ENCODE peak calls at places on chromosomes 12 and 14, in six cellular contexts. One of them, this sample, is unnamed.

GRCh38 chr14:100096656-100097055 is 31.4 kb downstream of the EVL start:
- DNase-seq in AG08395: no peak
- DNase-seq in central memory CD4-positive, alpha-beta T cell: no peak
- DNase-seq in CD8-positive, alpha-beta memory T cell: no peak
- DNase-seq in SK-MEL-5: no peak
- DNase-seq in cardiac fibroblast: peak; percentile 71
- DNase-seq in this sample: no peak

GRCh38 chr12:65925626-65926025 is 101.3 kb downstream of the HMGA2 start:
- DNase-seq in AG08395: no peak
- DNase-seq in CD8-positive, alpha-beta memory T cell: no peak
- DNase-seq in SK-MEL-5: peak; percentile 96
- DNase-seq in cardiac fibroblast: no peak
- DNase-seq in central memory CD4-positive, alpha-beta T cell: no peak
- DNase-seq in this sample: no peak

GRCh38 chr12:31370645-31371620 is 45.0 kb upstream of the SINHCAF start:
- DNase-seq in central memory CD4-positive, alpha-beta T cell: no peak
- DNase-seq in AG08395: no peak
- DNase-seq in CD8-positive, alpha-beta memory T cell: no peak
- DNase-seq in SK-MEL-5: no peak
- DNase-seq in cardiac fibroblast: peak; percentile 25
- DNase-seq in this sample: no peak

GRCh38 chr14:90778468-90779255 is 37.6 kb downstream of the TTC7B start:
- DNase-seq in AG08395: no peak
- DNase-seq in central memory CD4-positive, alpha-beta T cell: no peak
- DNase-seq in cardiac fibroblast: no peak
- DNase-seq in CD8-positive, alpha-beta memory T cell: no peak
- DNase-seq in SK-MEL-5: no peak
- DNase-seq in this sample: no peak

GRCh38 chr14:71551291-71551955 is 380.8 kb upstream of the RGS6 start:
- DNase-seq in CD8-positive, alpha-beta memory T cell: no peak
- DNase-seq in AG08395: peak; percentile 85
- DNase-seq in SK-MEL-5: no peak
- DNase-seq in cardiac fibroblast: peak; percentile 67
- DNase-seq in central memory CD4-positive, alpha-beta T cell: no peak
- DNase-seq in this sample: peak; percentile 48

GRCh38 chr14:71593966-71594365 is 338.3 kb upstream of the RGS6 start:
- DNase-seq in SK-MEL-5: no peak
- DNase-seq in central memory CD4-positive, alpha-beta T cell: no peak
- DNase-seq in AG08395: no peak
- DNase-seq in cardiac fibroblast: no peak
- DNase-seq in CD8-positive, alpha-beta memory T cell: no peak
- DNase-seq in this sample: no peak

GRCh38 chr12:48037267-48037915 is 33.1 kb upstream of the COL2A1 start:
- DNase-seq in SK-MEL-5: no peak
- DNase-seq in cardiac fibroblast: no peak
- DNase-seq in central memory CD4-positive, alpha-beta T cell: no peak
- DNase-seq in CD8-positive, alpha-beta memory T cell: no peak
- DNase-seq in AG08395: peak; percentile 12
- DNase-seq in this sample: no peak

GRCh38 chr12:119216084-119216483 is 37.4 kb downstream of the HSPB8 start:
- DNase-seq in AG08395: no peak
- DNase-seq in SK-MEL-5: no peak
- DNase-seq in cardiac fibroblast: no peak
- DNase-seq in CD8-positive, alpha-beta memory T cell: no peak
- DNase-seq in central memory CD4-positive, alpha-beta T cell: no peak
- DNase-seq in this sample: no peak

GRCh38 chr12:94851396-94852025 is 152.0 kb downstream of the NDUFA12 start:
- DNase-seq in cardiac fibroblast: no peak
- DNase-seq in CD8-positive, alpha-beta memory T cell: no peak
- DNase-seq in SK-MEL-5: no peak
- DNase-seq in AG08395: no peak
- DNase-seq in central memory CD4-positive, alpha-beta T cell: no peak
- DNase-seq in this sample: no peak

GRCh38 chr14:63167044-63167443 is 37.2 kb upstream of the RHOJ start:
- DNase-seq in cardiac fibroblast: no peak
- DNase-seq in CD8-positive, alpha-beta memory T cell: no peak
- DNase-seq in SK-MEL-5: no peak
- DNase-seq in AG08395: no peak
- DNase-seq in central memory CD4-positive, alpha-beta T cell: no peak
- DNase-seq in this sample: no peak

GRCh38 chr12:12070674-12071661 is at the start of gene BCL2L14:
- DNase-seq in AG08395: no peak
- DNase-seq in CD8-positive, alpha-beta memory T cell: no peak
- DNase-seq in SK-MEL-5: no peak
- DNase-seq in cardiac fibroblast: no peak
- DNase-seq in central memory CD4-positive, alpha-beta T cell: peak; percentile 18
- DNase-seq in this sample: no peak

GRCh38 chr12:101204598-101205304 is 5.3 kb downstream of the SLC5A8 start:
- DNase-seq in CD8-positive, alpha-beta memory T cell: no peak
- DNase-seq in cardiac fibroblast: no peak
- DNase-seq in SK-MEL-5: peak; percentile 7
- DNase-seq in central memory CD4-positive, alpha-beta T cell: no peak
- DNase-seq in AG08395: no peak
- DNase-seq in this sample: no peak

GRCh38 chr12:51751657-51752056 is 96.9 kb downstream of the FIGNL2 start:
- DNase-seq in central memory CD4-positive, alpha-beta T cell: no peak
- DNase-seq in cardiac fibroblast: no peak
- DNase-seq in AG08395: peak; percentile 19
- DNase-seq in CD8-positive, alpha-beta memory T cell: no peak
- DNase-seq in SK-MEL-5: no peak
- DNase-seq in this sample: no peak

GRCh38 chr12:19299765-19300164 is 139.5 kb upstream of the AEBP2 start:
- DNase-seq in cardiac fibroblast: peak; percentile 58
- DNase-seq in AG08395: no peak
- DNase-seq in central memory CD4-positive, alpha-beta T cell: no peak
- DNase-seq in CD8-positive, alpha-beta memory T cell: no peak
- DNase-seq in SK-MEL-5: no peak
- DNase-seq in this sample: no peak

GRCh38 chr12:1629338-1630080 is 478 bp downstream of the WNT5B start:
- DNase-seq in cardiac fibroblast: no peak
- DNase-seq in AG08395: no peak
- DNase-seq in SK-MEL-5: no peak
- DNase-seq in central memory CD4-positive, alpha-beta T cell: no peak
- DNase-seq in CD8-positive, alpha-beta memory T cell: no peak
- DNase-seq in this sample: peak; percentile 61

GRCh38 chr12:103401421-103401820 is 94.3 kb downstream of the C12orf42 start:
- DNase-seq in cardiac fibroblast: no peak
- DNase-seq in CD8-positive, alpha-beta memory T cell: no peak
- DNase-seq in central memory CD4-positive, alpha-beta T cell: no peak
- DNase-seq in SK-MEL-5: peak; percentile 12
- DNase-seq in AG08395: no peak
- DNase-seq in this sample: no peak

GRCh38 chr12:12511021-12511783 is 51.5 kb downstream of the DUSP16 start:
- DNase-seq in SK-MEL-5: no peak
- DNase-seq in AG08395: no peak
- DNase-seq in CD8-positive, alpha-beta memory T cell: no peak
- DNase-seq in cardiac fibroblast: peak; percentile 24
- DNase-seq in central memory CD4-positive, alpha-beta T cell: no peak
- DNase-seq in this sample: no peak

GRCh38 chr12:91181053-91181452 is 1.6 kb downstream of the DCN start:
- DNase-seq in AG08395: no peak
- DNase-seq in SK-MEL-5: peak; percentile 23
- DNase-seq in central memory CD4-positive, alpha-beta T cell: no peak
- DNase-seq in cardiac fibroblast: peak; percentile 60
- DNase-seq in CD8-positive, alpha-beta memory T cell: no peak
- DNase-seq in this sample: no peak

GRCh38 chr14:54567224-54567633 is 301 bp downstream of the SAMD4A start:
- DNase-seq in cardiac fibroblast: no peak
- DNase-seq in CD8-positive, alpha-beta memory T cell: no peak
- DNase-seq in SK-MEL-5: peak; percentile 30
- DNase-seq in AG08395: no peak
- DNase-seq in central memory CD4-positive, alpha-beta T cell: no peak
- DNase-seq in this sample: peak; percentile 25

GRCh38 chr12:116508145-116509121 is 50.7 kb upstream of the MAP1LC3B2 start:
- DNase-seq in central memory CD4-positive, alpha-beta T cell: no peak
- DNase-seq in cardiac fibroblast: no peak
- DNase-seq in CD8-positive, alpha-beta memory T cell: no peak
- DNase-seq in AG08395: peak; percentile 14
- DNase-seq in SK-MEL-5: no peak
- DNase-seq in this sample: peak; percentile 32

GRCh38 chr12:24109381-24110039 is 160.0 kb upstream of the SOX5 start:
- DNase-seq in CD8-positive, alpha-beta memory T cell: no peak
- DNase-seq in central memory CD4-positive, alpha-beta T cell: no peak
- DNase-seq in AG08395: no peak
- DNase-seq in SK-MEL-5: peak; percentile 50
- DNase-seq in cardiac fibroblast: peak; percentile 51
- DNase-seq in this sample: no peak

GRCh38 chr14:23751591-23751990 is 115.4 kb downstream of the DHRS2 start:
- DNase-seq in CD8-positive, alpha-beta memory T cell: no peak
- DNase-seq in central memory CD4-positive, alpha-beta T cell: no peak
- DNase-seq in cardiac fibroblast: no peak
- DNase-seq in AG08395: no peak
- DNase-seq in SK-MEL-5: no peak
- DNase-seq in this sample: no peak

GRCh38 chr14:61561657-61562276 is 133.5 kb upstream of the HIF1A start:
- DNase-seq in SK-MEL-5: peak; percentile 47
- DNase-seq in AG08395: peak; percentile 88
- DNase-seq in CD8-positive, alpha-beta memory T cell: no peak
- DNase-seq in central memory CD4-positive, alpha-beta T cell: no peak
- DNase-seq in cardiac fibroblast: peak; percentile 99
- DNase-seq in this sample: no peak

GRCh38 chr12:93979189-93979588 is 169.2 kb upstream of the PLXNC1 start:
- DNase-seq in CD8-positive, alpha-beta memory T cell: no peak
- DNase-seq in central memory CD4-positive, alpha-beta T cell: peak; percentile 25
- DNase-seq in SK-MEL-5: peak; percentile 69
- DNase-seq in cardiac fibroblast: peak; percentile 73
- DNase-seq in AG08395: no peak
- DNase-seq in this sample: no peak

GRCh38 chr12:103197725-103198388 is 240.4 kb downstream of the ASCL1 start:
- DNase-seq in AG08395: no peak
- DNase-seq in SK-MEL-5: no peak
- DNase-seq in cardiac fibroblast: no peak
- DNase-seq in central memory CD4-positive, alpha-beta T cell: no peak
- DNase-seq in CD8-positive, alpha-beta memory T cell: no peak
- DNase-seq in this sample: no peak

GRCh38 chr12:120012067-120012621 is 23.1 kb downstream of the BICDL1 start:
- DNase-seq in SK-MEL-5: peak; percentile 50
- DNase-seq in CD8-positive, alpha-beta memory T cell: peak; percentile 92
- DNase-seq in cardiac fibroblast: peak; percentile 21
- DNase-seq in central memory CD4-positive, alpha-beta T cell: peak; percentile 92
- DNase-seq in AG08395: no peak
- DNase-seq in this sample: no peak

GRCh38 chr12:58764100-58764953 is 156.0 kb downstream of the LRIG3 start:
- DNase-seq in CD8-positive, alpha-beta memory T cell: no peak
- DNase-seq in AG08395: no peak
- DNase-seq in cardiac fibroblast: peak; percentile 55
- DNase-seq in SK-MEL-5: no peak
- DNase-seq in central memory CD4-positive, alpha-beta T cell: no peak
- DNase-seq in this sample: no peak

GRCh38 chr12:91884216-91884615 is 261.4 kb downstream of the BTG1 start:
- DNase-seq in cardiac fibroblast: no peak
- DNase-seq in AG08395: no peak
- DNase-seq in central memory CD4-positive, alpha-beta T cell: no peak
- DNase-seq in SK-MEL-5: no peak
- DNase-seq in CD8-positive, alpha-beta memory T cell: no peak
- DNase-seq in this sample: no peak

GRCh38 chr14:59278111-59278510 is 89.6 kb downstream of the DAAM1 start:
- DNase-seq in cardiac fibroblast: peak; percentile 97
- DNase-seq in SK-MEL-5: peak; percentile 98
- DNase-seq in AG08395: peak; percentile 78
- DNase-seq in CD8-positive, alpha-beta memory T cell: no peak
- DNase-seq in central memory CD4-positive, alpha-beta T cell: no peak
- DNase-seq in this sample: no peak

GRCh38 chr14:102574840-102575478 is 17.5 kb upstream of the RCOR1 start:
- DNase-seq in central memory CD4-positive, alpha-beta T cell: no peak
- DNase-seq in AG08395: no peak
- DNase-seq in SK-MEL-5: no peak
- DNase-seq in cardiac fibroblast: no peak
- DNase-seq in CD8-positive, alpha-beta memory T cell: no peak
- DNase-seq in this sample: no peak

GRCh38 chr12:125202421-125202820 is 137.2 kb downstream of the AACS start:
- DNase-seq in AG08395: no peak
- DNase-seq in cardiac fibroblast: no peak
- DNase-seq in central memory CD4-positive, alpha-beta T cell: no peak
- DNase-seq in CD8-positive, alpha-beta memory T cell: no peak
- DNase-seq in SK-MEL-5: no peak
- DNase-seq in this sample: no peak

GRCh38 chr12:94260717-94261116 is 112.3 kb downstream of the PLXNC1 start:
- DNase-seq in CD8-positive, alpha-beta memory T cell: no peak
- DNase-seq in AG08395: no peak
- DNase-seq in cardiac fibroblast: no peak
- DNase-seq in central memory CD4-positive, alpha-beta T cell: no peak
- DNase-seq in SK-MEL-5: no peak
- DNase-seq in this sample: no peak